ENCODE peak calls at places on chromosomes 4 and X, in eight cellular contexts. Q is Ammon's horn; J is activated naive CD4-positive, alpha-beta T cell; I is smooth muscle cell of the brain vasculature; D is pancreas; Y is glomerular endothelial cell; B is AG08396; C is neural crest cell. A is an unnamed sample.

GRCh38 chrX:57900961-57901360 is 9.3 kb downstream of the ZXDA start:
- DNase-seq in Q (peak; percentile 8), D (no peak), C (no peak), B (no peak), J (no peak), I (no peak), Y (peak; percentile 52), A (no peak)

GRCh38 chr4:153713840-153714239 is 29.8 kb downstream of the TLR2 start:
- DNase-seq in Q (no peak), J (no peak), C (no peak), D (no peak), I (no peak), B (no peak), Y (no peak), A (no peak)

GRCh38 chr4:6416518-6417286 is 55.7 kb downstream of the PPP2R2C start:
- DNase-seq in Q (peak; percentile 77), J (no peak), I (no peak), D (no peak), C (no peak), B (no peak), Y (no peak), A (no peak)

GRCh38 chr4:38366997-38367396 is 297.0 kb upstream of the KLF3 start:
- DNase-seq in Q (no peak), Y (no peak), I (no peak), J (no peak), C (no peak), B (no peak), D (no peak), A (no peak)

GRCh38 chrX:79572566-79572965 is 205.4 kb upstream of the ITM2A start:
- DNase-seq in Q (no peak), J (no peak), C (no peak), Y (no peak), I (no peak), D (no peak), B (no peak), A (no peak)

GRCh38 chrX:53685711-53686110 is 808 bp downstream of the HUWE1 start:
- DNase-seq in Y (no peak), D (no peak), I (no peak), J (no peak), B (no peak), Q (no peak), C (no peak), A (no peak)

GRCh38 chr4:128427832-128428366 is 140.3 kb upstream of the PGRMC2 start:
- DNase-seq in I (peak; percentile 29), Y (peak; percentile 20), D (peak; percentile 55), C (no peak), J (no peak), B (peak; percentile 71), Q (no peak), A (no peak)

GRCh38 chr4:104743141-104743748 is 248.6 kb upstream of the CXXC4 start:
- DNase-seq in D (no peak), Y (no peak), C (no peak), J (no peak), I (no peak), B (no peak), Q (no peak), A (no peak)

GRCh38 chrX:107561468-107562215 is 66.7 kb upstream of the PRPS1 start:
- DNase-seq in D (no peak), Q (no peak), Y (no peak), B (no peak), J (no peak), C (no peak), I (no peak), A (peak; percentile 40)

GRCh38 chrX:150438165-150438564 is 75.0 kb downstream of the MAMLD1 start:
- DNase-seq in J (no peak), D (no peak), C (no peak), B (no peak), Y (no peak), Q (no peak), I (no peak), A (no peak)

GRCh38 chr4:46270986-46271596 is 118.8 kb downstream of the GABRA2 start:
- DNase-seq in Y (no peak), D (no peak), I (no peak), Q (peak; percentile 24), J (no peak), B (no peak), C (no peak), A (no peak)